ENCODE peak calls at places on chromosomes 7 and 10, in eight cellular contexts. One of them, this sample, is unnamed. For H3K4me1, the result is how much of the 10 kb centered on the place peaks cover.

GRCh38 chr10:44885710-44886109 is 25.4 kb upstream of the TMEM72 start:
- DNase-seq in tibial nerve: no peak
- DNase-seq in heart right ventricle: no peak
- DNase-seq in ascending aorta: peak
- DNase-seq in A549: no peak
- DNase-seq in uterus: no peak
- DNase-seq in lung: no peak
- DNase-seq in left ventricle myocardium inferior: no peak
- DNase-seq in this sample: no peak

GRCh38 chr10:65470986-65471385 is 1454.8 kb upstream of the LRRTM3 start:
- DNase-seq in tibial nerve: no peak
- DNase-seq in ascending aorta: no peak
- DNase-seq in heart right ventricle: no peak
- DNase-seq in left ventricle myocardium inferior: no peak
- DNase-seq in uterus: no peak
- DNase-seq in lung: no peak
- DNase-seq in A549: no peak
- DNase-seq in this sample: no peak

GRCh38 chr10:103479135-103479534 is at the start of gene CALHM3:
- DNase-seq in left ventricle myocardium inferior: no peak
- DNase-seq in A549: peak
- DNase-seq in ascending aorta: no peak
- DNase-seq in uterus: no peak
- DNase-seq in lung: no peak
- DNase-seq in tibial nerve: no peak
- DNase-seq in heart right ventricle: no peak
- DNase-seq in this sample: no peak

GRCh38 chr10:70672165-70672992 is at the start of gene ADAMTS14:
- DNase-seq in heart right ventricle: no peak
- DNase-seq in left ventricle myocardium inferior: peak
- DNase-seq in A549: peak
- DNase-seq in uterus: no peak
- DNase-seq in lung: no peak
- DNase-seq in tibial nerve: no peak
- DNase-seq in ascending aorta: no peak
- DNase-seq in this sample: no peak

GRCh38 chr7:142313528-142313927 is 55.7 kb upstream of the PRSS58 start:
- DNase-seq in tibial nerve: no peak
- DNase-seq in lung: no peak
- DNase-seq in left ventricle myocardium inferior: no peak
- DNase-seq in ascending aorta: no peak
- DNase-seq in uterus: no peak
- DNase-seq in A549: no peak
- DNase-seq in heart right ventricle: no peak
- DNase-seq in this sample: no peak

GRCh38 chr10:89861584-89862287 is 160.3 kb downstream of the KIF20B start:
- DNase-seq in lung: peak
- DNase-seq in heart right ventricle: no peak
- DNase-seq in left ventricle myocardium inferior: no peak
- DNase-seq in ascending aorta: no peak
- DNase-seq in A549: no peak
- DNase-seq in tibial nerve: no peak
- DNase-seq in uterus: no peak
- DNase-seq in this sample: no peak

GRCh38 chr10:98446121-98446655 is 547 bp downstream of the HPS1 start:
- DNase-seq in lung: no peak
- DNase-seq in uterus: peak
- DNase-seq in heart right ventricle: no peak
- DNase-seq in ascending aorta: peak
- DNase-seq in left ventricle myocardium inferior: no peak
- DNase-seq in A549: no peak
- DNase-seq in tibial nerve: peak
- DNase-seq in this sample: no peak

GRCh38 chr10:119111968-119112515 is 8.1 kb downstream of the DENND10 start:
- DNase-seq in A549: no peak
- DNase-seq in left ventricle myocardium inferior: no peak
- DNase-seq in ascending aorta: no peak
- DNase-seq in heart right ventricle: no peak
- DNase-seq in lung: no peak
- DNase-seq in uterus: no peak
- DNase-seq in tibial nerve: no peak
- DNase-seq in this sample: no peak

GRCh38 chr10:108275895-108276685 is 1111.6 kb upstream of the SORCS1 start:
- DNase-seq in A549: no peak
- DNase-seq in tibial nerve: no peak
- DNase-seq in ascending aorta: no peak
- DNase-seq in uterus: no peak
- DNase-seq in left ventricle myocardium inferior: no peak
- DNase-seq in lung: no peak
- DNase-seq in heart right ventricle: no peak
- DNase-seq in this sample: no peak

GRCh38 chr7:77199008-77199966 is at the start of gene FGL2:
- DNase-seq in uterus: peak
- DNase-seq in heart right ventricle: peak
- DNase-seq in lung: peak
- DNase-seq in left ventricle myocardium inferior: peak
- DNase-seq in tibial nerve: peak
- DNase-seq in A549: no peak
- DNase-seq in ascending aorta: peak
- DNase-seq in this sample: peak

GRCh38 chr10:100715445-100716385 is 29.7 kb upstream of the PAX2 start:
- DNase-seq in lung: no peak
- DNase-seq in ascending aorta: no peak
- DNase-seq in A549: no peak
- DNase-seq in uterus: no peak
- DNase-seq in left ventricle myocardium inferior: no peak
- DNase-seq in tibial nerve: no peak
- DNase-seq in heart right ventricle: no peak
- DNase-seq in this sample: no peak

GRCh38 chr7:158484801-158485531 is 102.7 kb downstream of the PTPRN2 start:
- DNase-seq in lung: no peak
- DNase-seq in A549: no peak
- DNase-seq in tibial nerve: no peak
- DNase-seq in heart right ventricle: no peak
- DNase-seq in left ventricle myocardium inferior: no peak
- DNase-seq in ascending aorta: no peak
- DNase-seq in uterus: no peak
- DNase-seq in this sample: no peak

GRCh38 chr7:95871078-95871848 is 98.9 kb downstream of the DYNC1I1 start:
- DNase-seq in uterus: no peak
- DNase-seq in tibial nerve: peak
- DNase-seq in left ventricle myocardium inferior: no peak
- DNase-seq in ascending aorta: no peak
- DNase-seq in heart right ventricle: peak
- DNase-seq in lung: no peak
- DNase-seq in A549: peak
- DNase-seq in this sample: no peak

GRCh38 chr10:84605802-84606201 is 277.4 kb downstream of the CCSER2 start:
- DNase-seq in left ventricle myocardium inferior: no peak
- DNase-seq in lung: no peak
- DNase-seq in uterus: no peak
- DNase-seq in heart right ventricle: no peak
- DNase-seq in ascending aorta: no peak
- DNase-seq in A549: no peak
- DNase-seq in tibial nerve: no peak
- DNase-seq in this sample: no peak

GRCh38 chr10:108735380-108735779 is 1187.9 kb downstream of the XPNPEP1 start:
- DNase-seq in tibial nerve: no peak
- DNase-seq in lung: no peak
- DNase-seq in A549: no peak
- DNase-seq in left ventricle myocardium inferior: no peak
- DNase-seq in uterus: no peak
- DNase-seq in heart right ventricle: no peak
- DNase-seq in ascending aorta: no peak
- DNase-seq in this sample: no peak

GRCh38 chr10:113681533-113682470 is 2.1 kb downstream of the CASP7 start:
- DNase-seq in uterus: no peak
- DNase-seq in A549: no peak
- DNase-seq in tibial nerve: no peak
- DNase-seq in heart right ventricle: no peak
- DNase-seq in ascending aorta: no peak
- DNase-seq in lung: no peak
- DNase-seq in left ventricle myocardium inferior: no peak
- DNase-seq in this sample: no peak

GRCh38 chr10:113683300-113683699 is 3.6 kb downstream of the CASP7 start:
- DNase-seq in heart right ventricle: no peak
- DNase-seq in left ventricle myocardium inferior: no peak
- DNase-seq in A549: no peak
- DNase-seq in uterus: no peak
- DNase-seq in tibial nerve: no peak
- DNase-seq in lung: no peak
- DNase-seq in ascending aorta: no peak
- DNase-seq in this sample: no peak

GRCh38 chr10:113680172-113681111 is 730 bp downstream of the CASP7 start:
- DNase-seq in A549: peak
- DNase-seq in lung: peak
- DNase-seq in tibial nerve: peak
- DNase-seq in uterus: peak
- DNase-seq in heart right ventricle: peak
- DNase-seq in left ventricle myocardium inferior: peak
- DNase-seq in ascending aorta: peak
- DNase-seq in this sample: no peak

DNA sequence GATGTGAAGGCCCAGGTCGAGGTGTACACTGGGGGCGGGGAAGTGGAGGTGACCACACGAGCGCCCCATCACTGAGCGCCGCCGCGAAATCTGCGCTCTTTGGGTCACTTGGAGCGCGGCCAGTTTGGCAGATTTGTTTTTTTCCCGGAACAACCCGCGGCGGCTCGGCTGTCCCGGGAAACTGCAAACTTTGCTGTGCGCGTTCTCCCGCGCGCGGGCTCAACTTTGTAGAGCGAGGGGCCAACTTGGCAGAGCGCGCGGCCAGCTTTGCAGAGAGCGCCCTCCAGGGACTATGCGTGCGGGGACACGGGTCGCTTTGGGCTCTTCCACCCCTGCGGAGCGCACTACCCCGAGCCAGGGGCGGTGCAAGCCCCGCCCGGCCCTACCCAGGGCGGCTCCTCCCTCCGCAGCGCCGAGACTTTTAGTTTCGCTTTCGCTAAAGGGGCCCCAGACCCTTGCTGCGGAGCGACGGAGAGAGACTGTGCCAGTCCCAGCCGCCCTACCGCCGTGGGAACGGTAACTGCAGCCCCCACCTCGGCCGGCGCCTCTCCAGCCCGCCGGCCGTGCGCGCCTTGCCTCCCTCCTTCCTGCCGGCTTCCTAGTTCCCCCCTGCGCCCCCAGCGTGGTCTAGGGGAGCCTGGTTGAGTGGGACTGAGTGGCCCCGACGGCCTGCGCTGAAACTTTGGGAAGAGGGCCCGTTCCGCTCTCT is at the start of gene CASP7:
- DNase-seq in heart right ventricle: peak
- DNase-seq in lung: peak
- DNase-seq in ascending aorta: peak
- DNase-seq in left ventricle myocardium inferior: peak
- DNase-seq in uterus: peak
- DNase-seq in A549: peak
- DNase-seq in tibial nerve: peak
- DNase-seq in this sample: peak
- TF ChIP-seq CTCF in heart right ventricle: peak
- TF ChIP-seq CTCF in lung: peak
- TF ChIP-seq CTCF in ascending aorta: no peak
- TF ChIP-seq CTCF in left ventricle myocardium inferior: no peak
- TF ChIP-seq CTCF in uterus: no peak
- TF ChIP-seq CTCF in A549: peak
- TF ChIP-seq CTCF in tibial nerve: no peak
- TF ChIP-seq CTCF in this sample: no peak

DNA sequence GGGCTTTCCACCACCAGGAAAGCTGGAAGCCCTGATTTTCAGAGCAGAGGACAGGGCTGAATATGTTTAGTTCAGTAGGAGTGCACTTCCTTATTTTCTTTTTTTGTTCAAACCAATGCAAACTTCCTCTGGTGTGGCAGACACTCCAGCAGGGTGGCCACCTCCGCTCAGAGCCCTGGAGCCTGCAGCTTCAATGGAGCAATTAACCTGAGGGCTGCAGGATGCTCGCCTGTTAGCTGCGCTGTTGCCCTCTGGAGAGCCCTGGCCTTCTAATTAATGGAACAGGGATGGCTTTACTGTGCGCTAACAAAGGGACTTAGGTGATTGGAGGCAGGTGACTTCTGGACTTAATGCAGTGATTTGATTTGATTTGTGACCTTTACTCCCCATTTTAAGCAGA is 122.8 kb upstream of the CTBP2 start:
- DNase-seq in left ventricle myocardium inferior: no peak
- DNase-seq in ascending aorta: no peak
- DNase-seq in tibial nerve: no peak
- DNase-seq in A549: no peak
- DNase-seq in heart right ventricle: no peak
- DNase-seq in uterus: no peak
- DNase-seq in lung: no peak
- DNase-seq in this sample: no peak
- H3K4me1 ChIP-seq in left ventricle myocardium inferior: under half
- H3K4me1 ChIP-seq in ascending aorta: under half
- H3K4me1 ChIP-seq in tibial nerve: under half
- H3K4me1 ChIP-seq in A549: under half
- H3K4me1 ChIP-seq in heart right ventricle: under half
- H3K4me1 ChIP-seq in uterus: under half
- H3K4me1 ChIP-seq in lung: under half
- H3K4me1 ChIP-seq in this sample: under half

GRCh38 chr10:6082496-6083395 is 6.1 kb upstream of the RBM17 start:
- DNase-seq in uterus: no peak
- DNase-seq in heart right ventricle: no peak
- DNase-seq in left ventricle myocardium inferior: peak
- DNase-seq in tibial nerve: no peak
- DNase-seq in ascending aorta: no peak
- DNase-seq in A549: no peak
- DNase-seq in lung: no peak
- DNase-seq in this sample: no peak

GRCh38 chr10:6088721-6089333 is at the start of gene RBM17:
- DNase-seq in heart right ventricle: peak
- DNase-seq in left ventricle myocardium inferior: peak
- DNase-seq in uterus: peak
- DNase-seq in lung: peak
- DNase-seq in ascending aorta: peak
- DNase-seq in A549: peak
- DNase-seq in tibial nerve: peak
- DNase-seq in this sample: peak

GRCh38 chr10:6083523-6084475 is 5.0 kb upstream of the RBM17 start:
- DNase-seq in left ventricle myocardium inferior: no peak
- DNase-seq in tibial nerve: no peak
- DNase-seq in lung: no peak
- DNase-seq in heart right ventricle: no peak
- DNase-seq in ascending aorta: no peak
- DNase-seq in A549: no peak
- DNase-seq in uterus: no peak
- DNase-seq in this sample: no peak

GRCh38 chr10:6089334-6090219 is 743 bp downstream of the RBM17 start:
- DNase-seq in A549: no peak
- DNase-seq in lung: peak
- DNase-seq in uterus: peak
- DNase-seq in heart right ventricle: no peak
- DNase-seq in ascending aorta: no peak
- DNase-seq in left ventricle myocardium inferior: no peak
- DNase-seq in tibial nerve: no peak
- DNase-seq in this sample: peak

GRCh38 chr10:6086375-6087233 is 2.2 kb upstream of the RBM17 start:
- DNase-seq in ascending aorta: peak
- DNase-seq in left ventricle myocardium inferior: peak
- DNase-seq in lung: peak
- DNase-seq in uterus: peak
- DNase-seq in A549: peak
- DNase-seq in heart right ventricle: peak
- DNase-seq in tibial nerve: peak
- DNase-seq in this sample: peak
- TF ChIP-seq CTCF in ascending aorta: peak
- TF ChIP-seq CTCF in left ventricle myocardium inferior: peak
- TF ChIP-seq CTCF in lung: peak
- TF ChIP-seq CTCF in uterus: peak
- TF ChIP-seq CTCF in A549: peak
- TF ChIP-seq CTCF in heart right ventricle: peak
- TF ChIP-seq CTCF in tibial nerve: peak
- TF ChIP-seq CTCF in this sample: peak

GRCh38 chr10:13853854-13854253 is 267.1 kb downstream of the PRPF18 start:
- DNase-seq in uterus: no peak
- DNase-seq in heart right ventricle: peak
- DNase-seq in lung: no peak
- DNase-seq in ascending aorta: peak
- DNase-seq in left ventricle myocardium inferior: no peak
- DNase-seq in tibial nerve: peak
- DNase-seq in A549: no peak
- DNase-seq in this sample: no peak
- H3K4me1 ChIP-seq in uterus: under half
- H3K4me1 ChIP-seq in heart right ventricle: under half
- H3K4me1 ChIP-seq in lung: under half
- H3K4me1 ChIP-seq in ascending aorta: under half
- H3K4me1 ChIP-seq in left ventricle myocardium inferior: half or more
- H3K4me1 ChIP-seq in tibial nerve: under half
- H3K4me1 ChIP-seq in A549: under half
- H3K4me1 ChIP-seq in this sample: under half

This sample was measured in suprapubic skin.